ENCODE peak calls at places on chromosomes 11 and 22, in seven cellular contexts. X is uterus; A is WERI-Rb-1; L is kidney epithelial cell; Q is DND-41; K is naive thymus-derived CD4-positive, alpha-beta T cell; U is prostate gland. P is an unnamed sample.
A peak's percentile ranks its signal among the peaks of the same experiment; 100 is the strongest.

GRCh38 chr11:32255876-32256275 is 165.0 kb downstream of the RCN1 start:
- DNase-seq in X (no peak), A (peak; percentile 57), L (no peak), Q (no peak), K (no peak), U (no peak), P (no peak)

GRCh38 chr11:125123947-125124633 is 12.7 kb upstream of the TMEM218 start:
- DNase-seq in X (no peak), A (peak; percentile 50), L (no peak), Q (peak; percentile 46), K (peak; percentile 23), U (no peak), P (peak; percentile 70)

GRCh38 chr11:43644626-43645299 is 35.8 kb upstream of the HSD17B12 start:
- DNase-seq in X (no peak), A (no peak), L (no peak), Q (peak; percentile 11), K (no peak), U (no peak), P (no peak)

GRCh38 chr11:77187105-77187750 is 59.2 kb downstream of the MYO7A start:
- DNase-seq in X (no peak), A (no peak), L (no peak), Q (no peak), K (no peak), U (no peak), P (no peak)

GRCh38 chr11:29318134-29318845 is 698.5 kb downstream of the KCNA4 start:
- DNase-seq in X (no peak), A (no peak), L (peak; percentile 78), Q (no peak), K (no peak), U (no peak), P (no peak)

GRCh38 chr11:59193741-59194140 is 19.0 kb downstream of the MPEG1 start:
- DNase-seq in X (no peak), A (no peak), L (no peak), Q (no peak), K (no peak), U (no peak), P (no peak)

GRCh38 chr11:9802291-9802861 is 138.5 kb downstream of the SWAP70 start:
- DNase-seq in X (peak; percentile 50), A (no peak), L (peak; percentile 19), Q (no peak), K (no peak), U (peak; percentile 8), P (no peak)

GRCh38 chr11:3341298-3341697 is 37.6 kb downstream of the ZNF195 start:
- DNase-seq in X (no peak), A (peak; percentile 71), L (no peak), Q (peak; percentile 67), K (peak; percentile 58), U (peak; percentile 40), P (peak; percentile 78)

GRCh38 chr11:125777309-125777708 is 1.3 kb downstream of the PATE2 start:
- DNase-seq in X (no peak), A (no peak), L (no peak), Q (no peak), K (no peak), U (no peak), P (no peak)

GRCh38 chr22:50282361-50283144 is 12.4 kb upstream of the MAPK11 start:
- DNase-seq in X (no peak), A (no peak), L (peak; percentile 67), Q (no peak), K (no peak), U (peak; percentile 90), P (peak; percentile 83)

DNA sequence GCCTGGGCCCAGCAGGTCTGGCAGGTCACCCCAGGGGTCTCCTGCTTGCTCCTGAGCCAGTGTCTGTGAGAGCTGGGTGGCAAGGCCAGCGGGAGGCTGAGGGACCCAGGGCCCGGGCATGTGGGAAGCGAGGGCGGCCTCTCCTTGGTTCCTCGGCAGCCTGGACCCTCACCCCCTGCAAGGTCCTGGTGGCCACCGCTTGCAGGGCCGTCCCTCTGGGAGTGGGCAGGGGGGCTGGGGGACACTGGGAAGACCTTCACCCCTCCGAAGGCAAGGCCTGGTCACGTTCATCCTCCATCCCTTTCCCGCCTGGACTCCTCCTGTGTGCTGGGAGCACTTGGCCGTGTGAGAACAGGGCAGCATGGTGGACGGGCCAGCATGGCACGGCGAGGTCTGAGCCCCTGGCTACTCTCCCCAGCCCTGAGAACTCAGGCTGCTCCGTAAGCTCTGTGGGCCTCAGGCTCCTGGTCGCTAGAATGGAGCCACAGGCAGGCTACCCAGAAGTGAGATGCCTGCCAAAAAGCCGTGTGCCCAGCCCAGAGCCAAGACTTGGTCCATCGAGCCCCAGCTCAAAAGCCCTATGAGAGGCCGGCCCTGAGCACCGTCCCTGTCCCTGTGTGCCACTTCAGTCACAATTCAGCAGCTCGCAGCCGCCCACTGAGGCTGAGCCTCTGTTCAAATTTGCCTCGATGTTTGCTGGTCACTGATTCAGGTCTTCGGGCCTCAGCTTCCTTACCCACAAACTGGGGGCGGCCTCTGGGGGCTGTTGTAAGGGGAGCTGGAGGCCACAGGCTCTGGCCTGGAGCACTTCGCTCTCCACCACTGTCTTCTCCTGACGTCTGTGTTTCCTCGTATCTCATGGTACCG is 45.0 kb downstream of the IGLL1 start:
- DNase-seq in X (no peak), A (peak; percentile 6), L (no peak), Q (no peak), K (no peak), U (no peak), P (peak; percentile 27)
- H3K4me3 ChIP-seq in X (no peak overlapping the region), A (no peak overlapping the region), L (no peak overlapping the region), Q (no peak overlapping the region), K (no peak overlapping the region), U (no peak overlapping the region), P (no peak overlapping the region)

GRCh38 chr22:22141771-22142591 is 102.6 kb upstream of the VPREB1 start:
- DNase-seq in X (no peak), A (no peak), L (no peak), Q (no peak), K (no peak), U (no peak), P (no peak)

GRCh38 chr22:22141031-22141430 is 103.6 kb upstream of the VPREB1 start:
- DNase-seq in X (no peak), A (no peak), L (no peak), Q (no peak), K (no peak), U (no peak), P (no peak)

GRCh38 chr22:22143448-22143847 is 101.1 kb upstream of the VPREB1 start:
- DNase-seq in X (no peak), A (no peak), L (no peak), Q (no peak), K (no peak), U (no peak), P (no peak)

GRCh38 chr22:22148905-22149304 is 95.7 kb upstream of the VPREB1 start:
- DNase-seq in X (no peak), A (no peak), L (no peak), Q (no peak), K (no peak), U (no peak), P (no peak)

DNA sequence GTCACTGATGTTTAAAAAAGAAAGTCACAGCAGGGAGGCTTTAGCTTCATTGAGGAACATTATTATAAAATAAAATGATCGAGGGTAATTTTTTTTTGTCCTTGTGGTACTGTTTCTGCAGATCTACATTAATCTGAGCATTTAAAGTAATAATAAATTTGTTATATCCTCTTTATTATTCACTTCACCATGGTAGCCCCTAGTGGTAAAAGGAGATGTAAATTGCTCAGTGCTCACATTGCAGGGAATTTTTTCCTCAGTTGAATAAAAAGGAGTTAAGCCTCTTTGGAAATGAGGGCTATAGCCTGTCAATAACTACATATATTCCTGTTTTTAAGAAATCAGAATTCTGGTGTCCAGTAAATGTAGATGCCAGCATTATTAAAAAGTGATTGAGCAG is 99.7 kb upstream of the VPREB1 start:
- DNase-seq in X (no peak), A (no peak), L (no peak), Q (no peak), K (no peak), U (no peak), P (no peak)
- H3K27me3 ChIP-seq in X (peaks cover 14% of the 10 kb centered on the region), A (no peaks in the 10 kb centered on the region), L (peaks cover 6% of the 10 kb centered on the region), Q (peaks cover 37% of the 10 kb centered on the region), K (no peaks in the 10 kb centered on the region), U (no peaks in the 10 kb centered on the region), P (peaks cover 76% of the 10 kb centered on the region)

GRCh38 chr22:35421121-35421520 is 21.2 kb downstream of the MCM5 start:
- DNase-seq in X (no peak), A (no peak), L (no peak), Q (no peak), K (no peak), U (no peak), P (peak; percentile 80)
- H3K36me3 ChIP-seq in X (no peaks in the 10 kb centered on the region), A (peaks cover 89% of the 10 kb centered on the region), L (peaks cover 3% of the 10 kb centered on the region), Q (peaks cover 97% of the 10 kb centered on the region), K (peaks cover 93% of the 10 kb centered on the region), U (no peaks in the 10 kb centered on the region), P (peaks cover 70% of the 10 kb centered on the region)

DNA sequence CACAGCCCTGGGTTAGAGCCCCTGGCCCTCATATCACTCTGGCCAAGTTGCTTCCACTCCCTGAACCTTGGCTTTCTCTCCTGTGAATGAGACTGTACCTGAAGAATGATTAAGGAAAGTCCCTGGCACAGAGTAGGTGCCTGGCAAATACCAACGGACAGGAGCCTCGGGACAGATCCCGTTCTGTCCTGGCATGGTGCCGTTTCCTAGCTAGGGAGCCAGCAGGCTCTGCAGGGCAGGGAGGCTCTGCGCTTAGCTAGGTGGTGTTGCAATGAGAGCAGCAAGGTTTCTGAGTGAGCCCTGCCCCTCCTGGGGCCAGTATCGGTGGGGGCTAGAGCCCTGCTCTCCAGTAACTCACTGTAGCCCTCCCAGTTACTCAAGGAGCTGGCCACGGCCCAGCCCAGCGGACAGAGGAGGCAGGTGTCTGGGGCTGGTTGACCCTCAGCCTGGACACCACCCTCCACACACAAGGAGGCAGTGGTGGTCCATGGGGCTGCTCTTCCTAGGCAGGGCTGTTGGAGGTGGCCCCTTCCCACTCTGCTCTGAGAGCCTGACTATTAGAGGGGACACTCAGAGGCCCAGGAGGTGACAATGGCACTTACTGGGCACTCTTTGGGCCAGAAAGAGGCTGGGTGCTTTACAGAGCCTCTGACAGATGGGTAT is 74.4 kb downstream of the NFAM1 start:
- DNase-seq in X (no peak), A (no peak), L (no peak), Q (no peak), K (no peak), U (peak; percentile 93), P (peak; percentile 73)
- H3K4me3 ChIP-seq in X (no peak overlapping the region), A (no peak overlapping the region), L (no peak overlapping the region), Q (no peak overlapping the region), K (no peak overlapping the region), U (no peak overlapping the region), P (no peak overlapping the region)

GRCh38 chr11:1693327-1694063 is 3.5 kb upstream of the KRTAP5-6 start:
- DNase-seq in X (peak; percentile 65), A (peak; percentile 83), L (no peak), Q (peak; percentile 81), K (peak; percentile 70), U (peak; percentile 76), P (peak; percentile 98)

GRCh38 chr11:1691027-1691877 is 5.7 kb upstream of the KRTAP5-6 start:
- DNase-seq in X (no peak), A (no peak), L (no peak), Q (no peak), K (no peak), U (no peak), P (peak; percentile 65)

GRCh38 chr11:1691878-1692707 is 4.9 kb upstream of the KRTAP5-6 start:
- DNase-seq in X (no peak), A (no peak), L (no peak), Q (no peak), K (no peak), U (no peak), P (peak; percentile 51)

GRCh38 chr11:1692708-1693326 is 4.2 kb upstream of the KRTAP5-6 start:
- DNase-seq in X (no peak), A (no peak), L (no peak), Q (no peak), K (no peak), U (no peak), P (no peak)

GRCh38 chr11:1690167-1691026 is 6.6 kb upstream of the KRTAP5-6 start:
- DNase-seq in X (no peak), A (no peak), L (no peak), Q (no peak), K (no peak), U (no peak), P (no peak)
- H3K27me3 ChIP-seq in X (no peaks in the 10 kb centered on the region), A (peaks cover 55% of the 10 kb centered on the region), L (peaks cover 27% of the 10 kb centered on the region), Q (no peaks in the 10 kb centered on the region), K (no peaks in the 10 kb centered on the region), U (no peaks in the 10 kb centered on the region), P (peaks cover 3% of the 10 kb centered on the region)

GRCh38 chr22:29269731-29270474 is 1.8 kb downstream of the EWSR1 start:
- DNase-seq in X (no peak), A (no peak), L (no peak), Q (no peak), K (no peak), U (no peak), P (no peak)
- H3K36me3 ChIP-seq in X (no peaks in the 10 kb centered on the region), A (peaks cover 87% of the 10 kb centered on the region), L (no peaks in the 10 kb centered on the region), Q (peaks cover 85% of the 10 kb centered on the region), K (peaks cover 47% of the 10 kb centered on the region), U (no peaks in the 10 kb centered on the region), P (peaks cover 47% of the 10 kb centered on the region)

P was measured in H7.